ENCODE peak calls at places on chromosomes 11 and 22, in ten cellular contexts. D is psoas muscle, W is activated B cell treated with CpG ODN at 0.5 μM for 24 hours, P is BJ, Q is BE2C, R is dorsolateral prefrontal cortex, J is heart right ventricle, S is MM.1S, U is Peyer's patch, B is sigmoid colon. A is an unnamed sample.

GRCh38 chr11:114236829-114237228 is 59.4 kb upstream of the NNMT start:
- DNase-seq in D (no peak), W (no peak), P (no peak), Q (no peak), R (no peak), J (no peak), S (no peak), U (no peak), B (no peak), A (no peak)

GRCh38 chr22:23525510-23525909 is 54.6 kb downstream of the IGLL1 start:
- DNase-seq in D (peak), W (no peak), P (no peak), Q (no peak), R (no peak), J (no peak), S (no peak), U (no peak), B (no peak), A (no peak)

GRCh38 chr22:45351956-45352355 is 42.2 kb downstream of the FAM118A start:
- DNase-seq in D (no peak), W (no peak), P (no peak), Q (no peak), R (no peak), J (no peak), S (no peak), U (no peak), B (no peak), A (no peak)

GRCh38 chr11:119218141-119218878 is 12.2 kb downstream of the CBL start:
- DNase-seq in D (no peak), W (no peak), P (peak), Q (no peak), R (no peak), J (no peak), S (no peak), U (no peak), B (no peak), A (no peak)

GRCh38 chr11:3723014-3723708 is 52.0 kb upstream of the CHRNA10 start:
- DNase-seq in D (no peak), W (no peak), P (peak), Q (no peak), R (no peak), J (no peak), S (no peak), U (no peak), B (no peak), A (no peak)

GRCh38 chr11:67302571-67303131 is 679 bp upstream of the SSH3 start:
- DNase-seq in D (peak), W (no peak), P (no peak), Q (no peak), R (peak), J (peak), S (no peak), U (peak), B (peak), A (no peak)

GRCh38 chr22:49958462-49958921 is 2.1 kb upstream of the PIM3 start:
- DNase-seq in D (peak), W (no peak), P (no peak), Q (peak), R (no peak), J (peak), S (no peak), U (no peak), B (peak), A (no peak)

GRCh38 chr11:86559311-86559945 is 113.0 kb downstream of the ME3 start:
- DNase-seq in D (peak), W (no peak), P (no peak), Q (no peak), R (no peak), J (peak), S (no peak), U (peak), B (peak), A (no peak)

GRCh38 chr11:3942160-3942955 is 86.9 kb downstream of the STIM1 start:
- DNase-seq in D (no peak), W (no peak), P (no peak), Q (no peak), R (no peak), J (no peak), S (no peak), U (no peak), B (no peak), A (no peak)

GRCh38 chr11:69918938-69919650 is 99.9 kb upstream of the FGF3 start:
- DNase-seq in D (peak), W (peak), P (no peak), Q (peak), R (peak), J (peak), S (peak), U (peak), B (peak), A (peak)

GRCh38 chr11:127493330-127493729 is 492.8 kb upstream of the KIRREL3 start:
- DNase-seq in D (no peak), W (no peak), P (no peak), Q (peak), R (no peak), J (no peak), S (peak), U (no peak), B (no peak), A (peak)

GRCh38 chr11:120344302-120345004 is 8.2 kb downstream of the ARHGEF12 start:
- DNase-seq in D (no peak), W (no peak), P (no peak), Q (no peak), R (no peak), J (no peak), S (peak), U (peak), B (no peak), A (no peak)

GRCh38 chr11:64148917-64149617 is 16.8 kb downstream of the MACROD1 start:
- DNase-seq in D (peak), W (no peak), P (no peak), Q (no peak), R (no peak), J (peak), S (no peak), U (no peak), B (no peak), A (no peak)
- TF ChIP-seq CTCF in D (no peak), W (no peak), P (no peak), Q (no peak), R (peak), J (peak), S (no peak), U (no peak), B (no peak), A (peak)

GRCh38 chr11:27187075-27187847 is 146.6 kb downstream of the BBOX1 start:
- DNase-seq in D (no peak), W (no peak), P (no peak), Q (no peak), R (no peak), J (no peak), S (no peak), U (no peak), B (no peak), A (no peak)

GRCh38 chr11:27187848-27188621 is 147.4 kb downstream of the BBOX1 start:
- DNase-seq in D (no peak), W (no peak), P (no peak), Q (no peak), R (no peak), J (no peak), S (no peak), U (no peak), B (no peak), A (no peak)

GRCh38 chr11:27179334-27179733 is 138.7 kb downstream of the BBOX1 start:
- DNase-seq in D (no peak), W (no peak), P (no peak), Q (no peak), R (no peak), J (no peak), S (no peak), U (no peak), B (no peak), A (no peak)

GRCh38 chr11:27184458-27185312 is 144.1 kb downstream of the BBOX1 start:
- DNase-seq in D (no peak), W (no peak), P (no peak), Q (no peak), R (no peak), J (no peak), S (no peak), U (no peak), B (no peak), A (no peak)

DNA sequence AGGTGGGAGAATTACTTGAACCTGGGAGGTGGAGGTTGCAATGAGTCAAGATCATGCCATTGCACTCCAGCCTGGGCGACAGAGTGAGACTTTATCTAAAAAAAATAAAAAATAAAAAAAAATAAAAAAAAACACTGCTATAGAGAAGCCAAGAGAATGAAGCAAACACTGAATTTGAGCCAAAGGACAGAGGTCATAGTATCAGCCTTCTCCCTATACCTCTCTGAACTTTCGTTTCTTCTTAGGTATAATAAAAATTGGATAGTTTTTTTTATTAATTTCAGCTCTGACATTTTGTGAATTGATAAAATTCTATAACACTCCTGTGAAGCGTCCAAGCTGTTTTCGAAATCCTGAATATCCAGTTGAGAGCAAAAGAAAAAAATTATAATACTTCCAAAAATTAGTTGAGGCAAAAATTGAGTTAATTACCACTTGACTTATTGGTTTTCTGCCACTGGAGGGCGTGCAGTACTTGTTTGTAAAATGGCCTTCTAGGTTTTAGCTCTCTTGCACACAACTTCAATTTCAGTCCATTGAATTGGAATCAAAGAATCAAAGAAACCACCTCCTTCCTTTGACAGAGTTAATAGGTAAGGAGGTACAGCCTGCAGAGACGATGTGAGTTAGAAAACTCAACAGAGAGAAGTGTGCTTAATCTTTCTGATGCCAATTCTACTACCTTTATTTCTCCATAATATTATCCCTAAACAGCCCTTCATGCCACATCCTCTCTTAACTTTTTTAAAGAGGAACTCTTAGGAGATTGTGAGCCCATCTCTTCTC is 143.2 kb downstream of the BBOX1 start:
- DNase-seq in D (no peak), W (no peak), P (no peak), Q (peak), R (no peak), J (no peak), S (peak), U (peak), B (peak), A (peak)
- TF ChIP-seq CTCF in D (peak), W (peak), P (peak), Q (peak), R (peak), J (peak), S (peak), U (peak), B (peak), A (peak)

GRCh38 chr11:34356576-34356917 is 1.3 kb downstream of the ABTB2 start:
- DNase-seq in D (no peak), W (no peak), P (no peak), Q (peak), R (no peak), J (peak), S (no peak), U (peak), B (peak), A (peak)

GRCh38 chr11:34356918-34357645 is 728 bp downstream of the ABTB2 start:
- DNase-seq in D (peak), W (peak), P (no peak), Q (peak), R (peak), J (peak), S (peak), U (peak), B (peak), A (peak)

GRCh38 chr11:34354782-34355181 is 3.0 kb downstream of the ABTB2 start:
- DNase-seq in D (no peak), W (no peak), P (no peak), Q (no peak), R (no peak), J (no peak), S (no peak), U (no peak), B (no peak), A (no peak)

GRCh38 chr11:34355726-34356125 is 2.1 kb downstream of the ABTB2 start:
- DNase-seq in D (no peak), W (no peak), P (no peak), Q (no peak), R (no peak), J (no peak), S (no peak), U (no peak), B (no peak), A (no peak)

GRCh38 chr11:34356130-34356529 is 1.7 kb downstream of the ABTB2 start:
- DNase-seq in D (no peak), W (no peak), P (no peak), Q (no peak), R (no peak), J (no peak), S (no peak), U (no peak), B (no peak), A (no peak)
- TF ChIP-seq CTCF in D (no peak), W (no peak), P (no peak), Q (peak), R (no peak), J (no peak), S (no peak), U (no peak), B (no peak), A (no peak)

DNA sequence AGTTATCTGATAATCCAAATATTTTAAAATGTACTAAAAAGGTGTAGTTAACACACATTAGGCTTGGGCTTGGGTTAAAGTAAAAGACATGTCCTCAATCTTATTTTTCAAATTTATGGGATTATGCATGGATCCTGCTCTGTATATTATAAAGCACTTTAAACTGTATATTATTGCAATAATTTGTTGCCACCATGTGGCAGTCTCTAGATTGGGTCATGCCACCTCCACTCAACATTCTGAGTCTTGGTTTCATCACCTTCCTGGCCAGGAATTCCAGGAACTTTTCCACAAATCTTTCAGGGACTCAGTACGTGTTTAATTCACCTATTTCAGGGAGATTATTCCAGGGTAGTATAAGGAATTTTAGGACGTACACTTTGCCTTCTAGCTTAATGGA is 695.5 kb downstream of the FAM181B start:
- DNase-seq in D (no peak), W (no peak), P (no peak), Q (no peak), R (no peak), J (no peak), S (no peak), U (no peak), B (no peak), A (no peak)
- TF ChIP-seq CTCF in D (no peak), W (no peak), P (no peak), Q (no peak), R (no peak), J (no peak), S (no peak), U (no peak), B (no peak), A (no peak)

DNA sequence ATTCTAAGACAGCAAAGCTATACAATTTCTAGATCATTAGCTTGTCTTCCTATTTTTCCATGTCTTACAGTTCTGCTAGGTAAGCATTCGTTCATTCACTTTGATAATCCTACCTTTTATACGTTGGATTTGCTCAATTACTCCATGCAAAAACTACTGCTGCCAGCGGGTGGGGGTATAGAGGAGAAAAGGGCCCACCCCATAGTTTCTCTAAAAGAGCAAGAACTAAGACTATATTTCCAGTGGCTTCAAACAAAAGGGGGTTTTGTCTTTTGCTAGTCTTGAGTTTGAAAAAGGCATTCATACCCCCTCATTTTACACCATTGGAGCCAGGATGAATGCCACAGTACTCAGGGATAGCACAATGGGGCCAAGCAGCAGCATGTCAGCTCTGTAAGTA is 155.7 kb downstream of the WT1 start:
- DNase-seq in D (no peak), W (no peak), P (no peak), Q (no peak), R (no peak), J (no peak), S (no peak), U (no peak), B (no peak), A (no peak)
- TF ChIP-seq CTCF in D (no peak), W (no peak), P (no peak), Q (peak), R (no peak), J (no peak), S (peak), U (no peak), B (no peak), A (peak)

A was measured in neural crest cell.